ENCODE peak calls at places on chromosomes 4 and X, in seven cellular contexts. One of them, this sample, is unnamed.
A peak's percentile ranks its signal among the peaks of the same experiment; 100 is the strongest.

GRCh38 chrX:119071381-119071780 is 1.4 kb upstream of the CT47C1 start:
- DNase-seq in ELR: no peak
- DNase-seq in sciatic nerve: no peak
- DNase-seq in mucosa of gallbladder: no peak
- DNase-seq in amniotic stem cell: no peak
- DNase-seq in endothelial cell: no peak
- DNase-seq in aorta: no peak
- DNase-seq in this sample: no peak

GRCh38 chrX:9865804-9866471 is 79.7 kb downstream of the SHROOM2 start:
- DNase-seq in ELR: peak; percentile 55
- DNase-seq in sciatic nerve: no peak
- DNase-seq in mucosa of gallbladder: no peak
- DNase-seq in amniotic stem cell: no peak
- DNase-seq in endothelial cell: no peak
- DNase-seq in aorta: no peak
- DNase-seq in this sample: no peak

GRCh38 chr4:150126880-150127236 is 48.6 kb downstream of the DCLK2 start:
- DNase-seq in ELR: peak; percentile 81
- DNase-seq in sciatic nerve: no peak
- DNase-seq in mucosa of gallbladder: no peak
- DNase-seq in amniotic stem cell: no peak
- DNase-seq in endothelial cell: no peak
- DNase-seq in aorta: no peak
- DNase-seq in this sample: no peak

GRCh38 chr4:174222266-174222872 is 61.1 kb downstream of the FBXO8 start:
- DNase-seq in ELR: peak; percentile 52
- DNase-seq in sciatic nerve: no peak
- DNase-seq in mucosa of gallbladder: no peak
- DNase-seq in amniotic stem cell: no peak
- DNase-seq in endothelial cell: no peak
- DNase-seq in aorta: no peak
- DNase-seq in this sample: no peak

GRCh38 chr4:53865031-53865430 is 199.4 kb downstream of the CHIC2 start:
- DNase-seq in ELR: no peak
- DNase-seq in sciatic nerve: no peak
- DNase-seq in mucosa of gallbladder: no peak
- DNase-seq in amniotic stem cell: no peak
- DNase-seq in endothelial cell: no peak
- DNase-seq in aorta: no peak
- DNase-seq in this sample: no peak

GRCh38 chr4:123378794-123379193 is 17.8 kb upstream of the SPRY1 start:
- DNase-seq in ELR: no peak
- DNase-seq in sciatic nerve: no peak
- DNase-seq in mucosa of gallbladder: no peak
- DNase-seq in amniotic stem cell: no peak
- DNase-seq in endothelial cell: no peak
- DNase-seq in aorta: no peak
- DNase-seq in this sample: no peak

GRCh38 chr4:19700951-19701350 is 550.8 kb upstream of the SLIT2 start:
- DNase-seq in ELR: peak; percentile 38
- DNase-seq in sciatic nerve: no peak
- DNase-seq in mucosa of gallbladder: no peak
- DNase-seq in amniotic stem cell: no peak
- DNase-seq in endothelial cell: no peak
- DNase-seq in aorta: no peak
- DNase-seq in this sample: no peak

GRCh38 chr4:56671373-56671772 is 9.7 kb downstream of the HOPX start:
- DNase-seq in ELR: no peak
- DNase-seq in sciatic nerve: no peak
- DNase-seq in mucosa of gallbladder: no peak
- DNase-seq in amniotic stem cell: no peak
- DNase-seq in endothelial cell: no peak
- DNase-seq in aorta: no peak
- DNase-seq in this sample: no peak

GRCh38 chrX:120463241-120463640 is 5.9 kb downstream of the LAMP2 start:
- DNase-seq in ELR: peak; percentile 12
- DNase-seq in sciatic nerve: no peak
- DNase-seq in mucosa of gallbladder: no peak
- DNase-seq in amniotic stem cell: no peak
- DNase-seq in endothelial cell: no peak
- DNase-seq in aorta: no peak
- DNase-seq in this sample: no peak

GRCh38 chr4:69930768-69931167 is at the start of gene CSN1S1:
- DNase-seq in ELR: no peak
- DNase-seq in sciatic nerve: no peak
- DNase-seq in mucosa of gallbladder: no peak
- DNase-seq in amniotic stem cell: no peak
- DNase-seq in endothelial cell: no peak
- DNase-seq in aorta: no peak
- DNase-seq in this sample: no peak

GRCh38 chrX:112266136-112266535 is 183.6 kb upstream of the TRPC5 start:
- DNase-seq in ELR: no peak
- DNase-seq in sciatic nerve: no peak
- DNase-seq in mucosa of gallbladder: no peak
- DNase-seq in amniotic stem cell: no peak
- DNase-seq in endothelial cell: no peak
- DNase-seq in aorta: no peak
- DNase-seq in this sample: no peak

GRCh38 chr4:159273126-159273438 is 170.2 kb downstream of the RAPGEF2 start:
- DNase-seq in ELR: peak; percentile 20
- DNase-seq in sciatic nerve: no peak
- DNase-seq in mucosa of gallbladder: no peak
- DNase-seq in amniotic stem cell: no peak
- DNase-seq in endothelial cell: no peak
- DNase-seq in aorta: no peak
- DNase-seq in this sample: no peak

GRCh38 chrX:2867191-2867590 is 38.5 kb downstream of the GYG2 start:
- DNase-seq in ELR: no peak
- DNase-seq in sciatic nerve: no peak
- DNase-seq in mucosa of gallbladder: no peak
- DNase-seq in amniotic stem cell: no peak
- DNase-seq in endothelial cell: no peak
- DNase-seq in aorta: no peak
- DNase-seq in this sample: no peak

GRCh38 chrX:122238801-122239200 is 945.3 kb upstream of the GRIA3 start:
- DNase-seq in ELR: peak; percentile 0
- DNase-seq in sciatic nerve: no peak
- DNase-seq in mucosa of gallbladder: no peak
- DNase-seq in amniotic stem cell: no peak
- DNase-seq in endothelial cell: no peak
- DNase-seq in aorta: no peak
- DNase-seq in this sample: no peak

GRCh38 chr4:61200195-61200990 is at the start of gene ADGRL3:
- DNase-seq in ELR: peak; percentile 33
- DNase-seq in sciatic nerve: peak; percentile 71
- DNase-seq in mucosa of gallbladder: no peak
- DNase-seq in amniotic stem cell: no peak
- DNase-seq in endothelial cell: peak; percentile 75
- DNase-seq in aorta: peak; percentile 85
- DNase-seq in this sample: no peak

GRCh38 chr4:81207793-81208192 is 7.2 kb downstream of the PRKG2 start:
- DNase-seq in ELR: peak; percentile 15
- DNase-seq in sciatic nerve: no peak
- DNase-seq in mucosa of gallbladder: no peak
- DNase-seq in amniotic stem cell: peak; percentile 62
- DNase-seq in endothelial cell: no peak
- DNase-seq in aorta: no peak
- DNase-seq in this sample: no peak

This sample was measured in SIG-M5.